ENCODE peak calls at places on chromosomes 13 and 19, in seven cellular contexts. E is vagina, Q is cardiac muscle cell, W is upper lobe of right lung, M is RWPE2, A is psoas muscle, I is HCT116. G is an unnamed sample.

GRCh38 chr19:36775768-36776167 is 3.2 kb upstream of the ZNF850 start:
- DNase-seq in E (no peak), W (no peak), I (no peak), M (no peak), A (no peak), Q (no peak), G (no peak)

GRCh38 chr13:52695856-52696255 is 43.2 kb downstream of the SUGT1 start:
- DNase-seq in M (no peak), W (no peak), I (no peak), A (no peak), Q (no peak), E (no peak), G (peak)

GRCh38 chr13:39603424-39603947 is 493 bp upstream of the LHFPL6 start:
- DNase-seq in I (no peak), E (no peak), W (no peak), A (no peak), Q (peak), M (no peak), G (no peak)

GRCh38 chr13:36766295-36766694 is 52.7 kb upstream of the RFXAP start:
- DNase-seq in A (no peak), E (no peak), I (peak), Q (no peak), M (no peak), W (no peak), G (peak)

GRCh38 chr13:107553838-107554237 is 661.5 kb downstream of the LIG4 start:
- DNase-seq in E (no peak), Q (peak), A (no peak), I (no peak), M (no peak), W (no peak), G (no peak)

GRCh38 chr13:23753523-23753922 is 135.7 kb downstream of the MIPEP start:
- DNase-seq in W (no peak), I (no peak), Q (no peak), E (no peak), A (no peak), M (no peak), G (no peak)

GRCh38 chr19:28793391-28794168 is 419.4 kb downstream of the UQCRFS1 start:
- DNase-seq in E (no peak), W (no peak), Q (peak), I (no peak), M (no peak), A (no peak), G (no peak)

GRCh38 chr13:88627071-88627470 is 955.9 kb downstream of the SLITRK5 start:
- DNase-seq in A (no peak), E (no peak), Q (no peak), I (no peak), M (no peak), W (no peak), G (peak)

GRCh38 chr13:67278230-67278629 is 48.1 kb upstream of the PCDH9 start:
- DNase-seq in A (no peak), E (no peak), Q (no peak), M (no peak), I (no peak), W (no peak), G (no peak)

GRCh38 chr13:48508001-48508400 is 24.9 kb downstream of the RCBTB2 start:
- DNase-seq in Q (no peak), E (no peak), M (no peak), I (no peak), A (no peak), W (no peak), G (peak)

GRCh38 chr19:23823952-23824389 is 65.3 kb upstream of the ZNF681 start:
- DNase-seq in A (no peak), M (no peak), I (no peak), E (no peak), W (no peak), Q (peak), G (peak)

GRCh38 chr13:41610426-41610825 is 153.1 kb downstream of the RGCC start:
- DNase-seq in Q (no peak), I (no peak), W (peak), M (peak), A (peak), E (no peak), G (peak)

GRCh38 chr13:53201454-53202225 is 173.0 kb downstream of the OLFM4 start:
- DNase-seq in E (no peak), Q (peak), M (peak), I (no peak), W (peak), A (peak), G (no peak)

GRCh38 chr13:101127741-101128353 is 288.5 kb downstream of the NALCN start:
- DNase-seq in Q (peak), A (no peak), W (no peak), M (no peak), E (no peak), I (peak), G (no peak)

GRCh38 chr19:18020212-18021067 is 12.5 kb downstream of the ARRDC2 start:
- DNase-seq in A (peak), W (peak), I (no peak), E (peak), M (no peak), Q (no peak), G (no peak)

GRCh38 chr13:21050288-21051197 is 10.8 kb downstream of the LATS2 start:
- DNase-seq in M (no peak), I (no peak), W (no peak), E (no peak), A (no peak), Q (no peak), G (no peak)

GRCh38 chr13:27926644-27927434 is 7.0 kb downstream of the PDX1 start:
- DNase-seq in A (no peak), Q (no peak), W (no peak), E (no peak), M (no peak), I (no peak), G (no peak)

GRCh38 chr19:49442354-49442753 is 1.0 kb upstream of the SLC17A7 start:
- DNase-seq in W (no peak), M (no peak), E (no peak), A (peak), I (no peak), Q (no peak), G (no peak)

GRCh38 chr19:49441210-49441959 is at the start of gene SLC17A7:
- DNase-seq in Q (peak), A (peak), E (no peak), W (no peak), I (no peak), M (no peak), G (no peak)

GRCh38 chr19:49441960-49442350 is 628 bp upstream of the SLC17A7 start:
- DNase-seq in W (no peak), A (no peak), Q (no peak), I (no peak), M (no peak), E (no peak), G (no peak)

GRCh38 chr19:49443366-49444099 is 2.2 kb upstream of the SLC17A7 start:
- DNase-seq in E (peak), W (peak), I (peak), A (peak), M (peak), Q (peak), G (peak)

GRCh38 chr19:49442793-49443365 is 1.6 kb upstream of the SLC17A7 start:
- DNase-seq in M (peak), A (peak), E (peak), Q (peak), I (peak), W (peak), G (peak)
- H3K27ac ChIP-seq in M (peak), A (peak), E (peak), Q (peak), I (peak), W (peak), G (peak)

GRCh38 chr19:14476307-14476662 is 1.1 kb upstream of the PTGER1 start:
- DNase-seq in I (no peak), Q (no peak), E (no peak), A (no peak), M (peak), W (no peak), G (no peak)
- H3K27ac ChIP-seq in I (peak), Q (no peak), E (no peak), A (no peak), M (peak), W (no peak), G (peak)

DNA sequence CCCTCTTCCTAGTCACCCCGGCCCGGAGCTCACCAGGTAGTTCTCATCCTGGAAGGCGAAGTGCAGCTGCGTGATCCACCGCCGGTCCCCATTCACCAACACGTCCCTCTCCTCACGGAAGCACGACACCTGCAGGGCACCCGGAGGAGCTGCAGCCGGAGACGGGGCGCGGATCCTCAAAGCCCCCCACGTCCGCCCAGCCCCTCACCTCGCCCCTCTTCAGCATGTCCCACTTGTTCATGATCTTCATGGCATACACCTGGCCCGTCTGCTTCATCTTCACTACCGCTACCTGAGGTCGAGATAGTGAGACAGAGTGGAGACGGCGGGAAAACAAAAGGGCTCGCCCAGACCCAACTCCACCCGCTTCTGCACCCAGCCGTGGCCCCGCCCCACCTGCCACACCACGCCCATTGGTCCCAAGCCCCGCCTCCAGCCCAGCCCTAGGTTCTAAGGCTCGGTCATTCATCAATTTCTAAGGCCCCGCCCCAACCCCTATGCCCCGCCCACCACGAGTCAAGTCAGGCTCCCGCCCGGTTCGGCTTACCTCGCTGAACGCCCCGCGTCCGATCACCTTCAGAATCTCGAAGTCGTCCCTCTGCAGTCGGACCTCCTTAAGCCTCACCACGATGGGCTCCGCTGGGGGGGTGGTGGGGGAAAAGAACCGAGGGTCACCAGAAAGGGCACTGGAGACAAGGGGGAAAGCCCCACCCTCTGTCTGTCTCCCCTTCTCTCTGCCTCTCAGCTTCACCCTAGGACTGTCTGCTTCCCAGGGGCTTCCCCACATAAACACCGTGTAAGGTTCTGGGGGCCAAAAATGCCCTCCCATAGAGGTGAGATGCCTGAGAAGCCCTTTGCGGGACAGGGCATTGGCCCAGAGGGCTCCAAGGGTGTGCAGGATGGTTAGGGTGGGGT is 2.8 kb downstream of the DMPK start:
- DNase-seq in Q (peak), I (peak), M (peak), E (no peak), A (peak), W (peak), G (no peak)
- H3K27ac ChIP-seq in Q (no peak), I (peak), M (no peak), E (peak), A (peak), W (no peak), G (no peak)

GRCh38 chr13:99862243-99862642 is 109.3 kb downstream of the ZIC5 start:
- DNase-seq in E (no peak), M (no peak), I (no peak), W (no peak), A (no peak), Q (no peak), G (no peak)

GRCh38 chr13:99865420-99865930 is 106.1 kb downstream of the ZIC5 start:
- DNase-seq in A (no peak), M (no peak), Q (no peak), E (no peak), W (no peak), I (no peak), G (no peak)

GRCh38 chr13:99866781-99867180 is 104.8 kb downstream of the ZIC5 start:
- DNase-seq in A (no peak), E (no peak), W (no peak), M (no peak), Q (no peak), I (no peak), G (no peak)

GRCh38 chr13:99863789-99864626 is 107.6 kb downstream of the ZIC5 start:
- DNase-seq in W (no peak), Q (no peak), I (no peak), M (no peak), A (no peak), E (no peak), G (no peak)

DNA sequence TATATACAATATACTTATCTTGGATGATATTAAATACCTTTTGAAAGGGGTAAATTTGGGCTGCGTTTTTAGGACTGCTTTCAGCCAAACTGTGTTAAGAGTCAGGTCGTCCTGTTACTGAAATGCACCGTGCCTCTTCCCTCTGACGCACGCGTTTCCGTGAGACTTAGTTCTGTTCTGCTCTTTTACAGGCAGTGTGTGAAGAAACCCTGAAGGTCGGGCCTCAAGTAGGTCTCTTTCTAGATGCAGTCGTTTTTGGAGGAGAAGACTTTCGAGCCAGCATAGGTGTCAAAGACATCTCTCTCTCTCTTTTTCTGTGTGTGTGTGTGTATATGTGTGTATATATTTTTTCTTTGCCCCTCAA is 107.0 kb downstream of the ZIC5 start:
- DNase-seq in W (no peak), E (no peak), A (no peak), M (no peak), I (no peak), Q (no peak), G (no peak)
- H3K27ac ChIP-seq in W (no peak), E (no peak), A (no peak), M (no peak), I (no peak), Q (no peak), G (no peak)

DNA sequence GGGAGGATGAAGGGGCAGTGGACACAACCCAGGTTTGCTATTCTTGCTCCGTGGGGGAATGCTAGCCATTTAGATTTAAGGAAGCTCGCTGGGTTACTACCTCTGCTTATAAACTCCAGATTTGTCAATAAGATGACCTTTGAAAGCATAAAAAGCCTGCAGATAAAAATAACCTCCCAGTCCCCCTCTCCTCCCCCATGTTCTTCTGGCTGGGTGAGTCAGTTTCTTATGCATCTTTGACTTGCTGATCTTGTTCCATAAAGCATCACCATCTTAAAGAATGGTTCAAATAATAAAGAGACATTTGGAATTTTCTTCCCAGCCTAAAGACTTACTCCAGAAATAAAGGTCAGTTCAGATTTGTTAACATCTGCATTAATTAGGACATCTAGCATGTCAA is 118.3 kb upstream of the RNF113B start:
- DNase-seq in A (no peak), I (no peak), W (no peak), E (no peak), Q (no peak), M (no peak), G (no peak)
- H3K27ac ChIP-seq in A (no peak), I (no peak), W (no peak), E (no peak), Q (no peak), M (no peak), G (no peak)

GRCh38 chr13:80721689-80722088 is 380.8 kb upstream of the SPRY2 start:
- DNase-seq in Q (no peak), W (no peak), M (no peak), A (no peak), I (no peak), E (no peak), G (no peak)

GRCh38 chr13:80712026-80712425 is 371.1 kb upstream of the SPRY2 start:
- DNase-seq in M (no peak), I (no peak), E (no peak), W (no peak), Q (no peak), A (no peak), G (no peak)

GRCh38 chr13:80718970-80719369 is 378.0 kb upstream of the SPRY2 start:
- DNase-seq in M (no peak), W (no peak), I (no peak), A (no peak), E (no peak), Q (no peak), G (no peak)

GRCh38 chr13:80717834-80718233 is 376.9 kb upstream of the SPRY2 start:
- DNase-seq in W (no peak), E (no peak), I (no peak), Q (no peak), A (no peak), M (no peak), G (no peak)

DNA sequence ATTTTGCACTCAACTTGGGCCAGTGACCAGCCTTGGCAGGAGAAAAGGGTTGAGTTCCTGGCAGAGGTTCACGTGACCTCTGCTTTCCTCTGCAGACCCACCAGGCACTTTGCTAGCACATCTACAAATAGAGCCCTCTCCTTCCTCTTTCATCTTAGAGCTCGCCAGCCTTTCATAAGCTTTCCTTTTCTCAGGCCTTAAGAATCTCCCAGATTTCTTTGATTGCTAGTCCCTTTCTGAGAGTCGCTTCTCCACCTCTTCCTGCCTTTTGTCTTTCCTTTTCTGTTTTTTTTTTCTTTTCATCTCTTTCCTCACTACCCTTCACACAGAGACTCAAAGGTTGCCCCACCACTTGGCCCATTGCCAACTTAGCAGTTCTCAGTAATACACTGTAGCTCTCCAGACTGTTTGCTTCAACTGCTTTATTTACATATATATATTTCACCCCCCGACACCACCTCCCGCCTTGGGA is 375.7 kb upstream of the SPRY2 start:
- DNase-seq in E (no peak), Q (peak), I (no peak), M (no peak), A (no peak), W (peak), G (no peak)
- H3K27ac ChIP-seq in E (no peak), Q (no peak), I (no peak), M (no peak), A (no peak), W (no peak), G (no peak)